ENCODE peak calls at places on chromosomes 5 and 9, in four cellular contexts. T, O, E and V are unnamed samples.
A peak's percentile ranks its signal among the peaks of the same experiment; 100 is the strongest.

GRCh38 chr5:145324767-145325479 is 510.2 kb downstream of the PRELID2 start:
- DNase-seq in T (no peak), O (no peak), E (no peak), V (no peak)

GRCh38 chr5:80963966-80964481 is 3.9 kb downstream of the RASGRF2 start:
- DNase-seq in T (peak; percentile 49), O (no peak), E (no peak), V (no peak)

GRCh38 chr9:36191290-36191645 is 547 bp downstream of the CLTA start:
- DNase-seq in T (peak; percentile 21), O (no peak), E (no peak), V (no peak)

GRCh38 chr5:151078490-151079262 is 2.2 kb downstream of the TNIP1 start:
- DNase-seq in T (no peak), O (no peak), E (no peak), V (no peak)

GRCh38 chr9:13786131-13786530 is 506.6 kb upstream of the MPDZ start:
- DNase-seq in T (no peak), O (no peak), E (no peak), V (no peak)

GRCh38 chr5:94691947-94692346 is 73.5 kb downstream of the SLF1 start:
- DNase-seq in T (peak; percentile 12), O (no peak), E (no peak), V (no peak)

GRCh38 chr5:83368317-83368716 is 103.2 kb upstream of the VCAN start:
- DNase-seq in T (peak; percentile 1), O (no peak), E (no peak), V (no peak)

GRCh38 chr5:143920772-143921171 is 108.8 kb downstream of the HMHB1 start:
- DNase-seq in T (no peak), O (no peak), E (no peak), V (no peak)

GRCh38 chr9:69970001-69970531 is 73.6 kb upstream of the MAMDC2 start:
- DNase-seq in T (no peak), O (no peak), E (no peak), V (no peak)

GRCh38 chr9:75891277-75892167 is 1.0 kb downstream of the PCSK5 start:
- DNase-seq in T (peak; percentile 12), O (peak; percentile 22), E (peak; percentile 74), V (peak; percentile 33)

GRCh38 chr9:26369096-26369495 is 523.5 kb downstream of the CAAP1 start:
- DNase-seq in T (no peak), O (no peak), E (no peak), V (no peak)

GRCh38 chr9:34252670-34253459 is 74.0 kb downstream of the UBAP1 start:
- DNase-seq in T (peak; percentile 66), O (peak; percentile 69), E (peak; percentile 68), V (peak; percentile 80)

GRCh38 chr5:178234753-178235599 is 2.4 kb upstream of the PHYKPL start:
- DNase-seq in T (peak; percentile 76), O (peak; percentile 65), E (peak; percentile 55), V (peak; percentile 68)

GRCh38 chr9:83570359-83570758 is 32.2 kb upstream of the FRMD3 start:
- DNase-seq in T (no peak), O (no peak), E (no peak), V (no peak)

GRCh38 chr9:133304158-133304470 is 29.1 kb upstream of the ABO start:
- DNase-seq in T (no peak), O (no peak), E (no peak), V (no peak)

GRCh38 chr5:148912714-148913398 is 86.4 kb downstream of the ADRB2 start:
- DNase-seq in T (peak; percentile 9), O (no peak), E (no peak), V (no peak)
- TF ChIP-seq CTCF in T (no peak), O (peak; percentile 27), E (no peak), V (peak; percentile 65)

GRCh38 chr5:52787600-52788504 is at the start of the genes ITGA1 and PELO:
- DNase-seq in T (peak; percentile 81), O (peak; percentile 67), E (peak; percentile 74), V (peak; percentile 88)
- TF ChIP-seq CTCF in T (no peak), O (no peak), E (no peak), V (peak; percentile 69)

GRCh38 chr9:114288233-114289051 is 34.5 kb upstream of the ORM1 start:
- DNase-seq in T (no peak), O (no peak), E (peak; percentile 22), V (peak; percentile 51)
- TF ChIP-seq CTCF in T (no peak), O (no peak), E (no peak), V (no peak)

GRCh38 chr5:28855631-28856030 is 1817.2 kb upstream of the CDH9 start:
- DNase-seq in T (no peak), O (no peak), E (no peak), V (no peak)

DNA sequence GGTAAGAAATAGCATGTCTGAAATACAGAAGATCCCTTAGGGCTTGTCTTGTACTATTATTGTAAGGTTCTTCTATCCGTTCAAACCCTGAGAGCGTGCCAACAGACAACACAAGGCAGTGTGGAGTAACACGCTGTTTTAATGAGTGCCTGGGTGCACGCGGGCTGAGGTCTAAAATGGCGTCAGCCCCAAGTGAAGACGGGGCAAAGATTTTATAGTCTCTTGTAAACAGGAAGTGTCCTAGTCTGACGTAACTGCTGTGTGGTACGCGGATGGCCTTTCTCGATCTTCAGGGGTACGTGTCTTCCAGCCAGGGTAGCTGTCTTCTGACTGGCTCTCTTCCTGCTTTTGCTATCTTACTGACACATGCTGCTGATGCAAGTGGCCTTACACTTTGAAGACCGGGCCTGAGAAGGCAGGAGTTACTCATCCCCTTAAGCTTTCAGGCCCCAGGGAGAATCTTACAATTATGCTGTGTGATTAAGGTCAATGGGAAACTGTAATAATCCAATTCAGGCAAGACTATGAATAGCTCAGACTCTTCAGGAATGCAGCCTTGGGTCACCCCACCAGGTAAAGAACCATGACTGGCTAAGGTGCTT is 1812.0 kb upstream of the CDH9 start:
- DNase-seq in T (no peak), O (no peak), E (no peak), V (no peak)
- TF ChIP-seq CTCF in T (no peak), O (no peak), E (no peak), V (no peak)

DNA sequence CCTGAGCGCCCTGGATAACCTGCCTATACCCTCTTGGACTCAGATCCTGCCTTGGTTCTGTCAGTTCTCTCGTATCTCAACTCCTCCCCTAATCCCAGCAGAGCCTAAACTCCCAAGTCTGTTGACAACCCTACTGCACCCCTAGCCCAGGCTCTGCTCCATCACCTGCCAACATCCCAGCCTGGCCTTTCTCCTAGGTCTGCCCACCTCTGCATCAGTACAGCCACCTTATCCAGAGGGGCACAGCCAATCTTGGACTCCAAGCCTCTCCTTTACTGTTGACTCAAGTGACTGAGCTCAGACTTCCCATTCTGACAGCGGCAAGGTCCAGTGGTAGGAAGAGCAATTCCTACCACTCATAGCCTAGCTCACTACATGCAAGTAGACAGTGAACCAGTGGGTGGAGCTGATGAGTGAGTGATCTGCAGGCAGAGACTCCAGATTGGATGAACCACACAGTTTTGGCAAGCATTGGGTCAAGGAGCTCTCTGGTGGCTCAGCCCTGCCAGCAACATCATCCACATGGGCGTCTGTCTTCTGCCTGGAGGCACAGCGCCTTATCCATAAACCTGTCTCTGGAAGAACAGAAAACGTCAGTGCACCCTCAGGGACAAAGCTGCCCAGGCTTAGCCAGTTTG is 26.5 kb downstream of the TRMO start:
- DNase-seq in T (peak; percentile 28), O (no peak), E (no peak), V (peak; percentile 56)
- TF ChIP-seq CTCF in T (peak; percentile 34), O (no peak), E (no peak), V (peak; percentile 40)